ENCODE peak calls at places on chromosomes 3 and 15, in five cellular contexts. H, K, D, U and S are unnamed samples.

GRCh38 chr3:148202386-148202785 is 495.3 kb upstream of the AGTR1 start:
- DNase-seq in D (no peak), H (no peak), K (peak), U (no peak), S (no peak)

GRCh38 chr3:11306815-11307589 is 34.8 kb downstream of the ATG7 start:
- DNase-seq in D (no peak), H (no peak), U (no peak), K (no peak), S (no peak)

GRCh38 chr15:33091983-33092688 is 102.4 kb downstream of the FMN1 start:
- DNase-seq in D (no peak), H (no peak), U (no peak), K (no peak), S (no peak)

GRCh38 chr3:115860766-115861165 is 237.5 kb downstream of the GAP43 start:
- DNase-seq in D (no peak), U (no peak), H (no peak), K (no peak), S (no peak)

GRCh38 chr3:23004971-23005370 is 198.2 kb upstream of the UBE2E2 start:
- DNase-seq in U (no peak), D (no peak), K (no peak), H (no peak), S (peak)

GRCh38 chr15:67144609-67145306 is 79.4 kb downstream of the SMAD3 start:
- DNase-seq in D (no peak), K (no peak), H (no peak), U (peak), S (peak)

GRCh38 chr15:52103217-52104207 is 9.1 kb downstream of the BCL2L10 start:
- DNase-seq in H (peak), K (peak), D (no peak), U (peak), S (peak)

GRCh38 chr3:172351895-172352466 is 96.3 kb downstream of the GHSR start:
- DNase-seq in H (no peak), D (no peak), U (no peak), K (no peak), S (no peak)

GRCh38 chr15:45855210-45855906 is 220.5 kb downstream of the SQOR start:
- DNase-seq in K (no peak), U (no peak), D (peak), H (peak), S (no peak)

GRCh38 chr15:88546248-88547129 is at the start of gene DET1:
- DNase-seq in U (peak), D (peak), K (peak), H (peak), S (peak)

DNA sequence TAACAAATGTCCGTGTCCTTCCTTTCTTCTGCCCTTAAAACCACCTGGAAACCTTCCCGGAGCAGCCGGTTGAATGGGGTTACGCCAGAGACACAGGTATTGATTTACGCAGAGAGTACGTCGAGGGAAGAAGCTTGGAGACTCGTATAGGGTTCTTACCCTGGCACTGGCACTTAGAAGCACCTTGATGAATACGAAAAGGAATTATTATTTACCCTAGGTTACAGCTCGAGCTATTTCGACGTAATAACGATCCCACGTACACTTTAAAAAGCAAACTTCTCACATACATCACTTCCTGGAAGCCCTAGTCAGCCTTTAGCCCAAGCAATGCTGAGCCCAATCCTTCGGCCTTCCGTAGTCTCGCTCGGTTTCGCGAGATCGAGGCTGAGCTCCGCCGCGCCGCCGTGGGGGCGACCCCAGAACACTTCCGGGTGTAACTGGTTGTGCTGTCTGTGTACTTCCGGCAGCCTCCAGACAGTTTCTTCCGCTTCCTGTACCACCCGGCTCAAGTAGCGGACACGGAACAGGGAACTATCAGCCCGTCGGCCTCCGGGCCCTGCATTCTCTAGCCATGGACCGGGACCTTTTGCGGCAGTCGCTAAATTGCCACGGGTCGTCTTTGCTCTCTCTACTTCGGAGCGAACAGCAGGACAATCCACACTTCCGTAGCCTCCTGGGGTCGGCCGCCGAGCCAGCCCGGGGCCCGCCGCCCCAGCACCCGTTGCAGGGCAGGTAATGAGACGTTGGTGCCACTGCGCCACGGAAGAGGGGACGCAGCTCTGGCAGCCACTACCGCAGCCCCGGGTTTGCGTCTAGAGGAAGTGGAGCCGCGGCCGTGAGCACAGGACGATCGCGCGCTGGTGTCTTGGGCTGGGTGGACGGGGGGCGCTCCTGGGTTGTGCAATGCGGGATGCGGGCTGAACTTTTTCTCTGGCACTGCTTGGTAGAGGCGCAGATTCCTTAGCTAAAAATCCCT is at the start of gene TTC14:
- DNase-seq in D (peak), H (peak), K (peak), U (peak), S (peak)
- TF ChIP-seq CTCF in D (no peak), H (no peak), K (no peak), U (peak), S (no peak)

DNA sequence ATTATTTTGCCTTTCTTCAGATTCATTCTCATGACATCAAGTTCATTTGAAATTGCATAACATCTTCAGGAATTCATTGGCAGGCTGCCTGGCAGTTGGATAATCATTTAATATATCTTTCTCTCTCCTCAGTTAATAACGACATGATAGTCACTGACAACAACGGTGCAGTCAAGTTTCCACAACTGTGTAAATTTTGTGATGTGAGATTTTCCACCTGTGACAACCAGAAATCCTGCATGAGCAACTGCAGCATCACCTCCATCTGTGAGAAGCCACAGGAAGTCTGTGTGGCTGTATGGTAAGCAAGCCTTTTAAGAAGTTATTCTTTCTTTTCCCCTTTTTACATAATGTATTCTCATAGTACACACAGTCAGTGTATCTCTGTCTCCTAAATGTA is 38.2 kb downstream of the TGFBR2 start:
- DNase-seq in H (peak), D (no peak), K (no peak), U (peak), S (peak)
- H3K4me3 ChIP-seq in H (no peak), D (no peak), K (no peak), U (no peak), S (no peak)

GRCh38 chr3:123071146-123071545 is 4.3 kb downstream of the PDIA5 start:
- DNase-seq in U (no peak), H (no peak), K (peak), D (no peak), S (no peak)
- TF ChIP-seq CTCF in U (no peak), H (no peak), K (peak), D (no peak), S (peak)

GRCh38 chr15:91102546-91103330 is 2.7 kb downstream of the SV2B start:
- DNase-seq in K (no peak), D (no peak), U (no peak), H (no peak), S (no peak)

GRCh38 chr15:91101356-91101920 is 1.4 kb downstream of the SV2B start:
- DNase-seq in U (no peak), D (no peak), K (peak), H (no peak), S (no peak)

GRCh38 chr15:91098451-91098850 is 1.6 kb upstream of the SV2B start:
- DNase-seq in K (no peak), H (no peak), D (no peak), U (no peak), S (no peak)

GRCh38 chr15:91100561-91101355 is 701 bp downstream of the SV2B start:
- DNase-seq in K (peak), D (no peak), U (no peak), H (no peak), S (peak)

GRCh38 chr15:91099616-91100560 is at the start of gene SV2B:
- DNase-seq in U (no peak), D (peak), K (peak), H (no peak), S (peak)
- H3K4me3 ChIP-seq in U (peak), D (peak), K (peak), H (peak), S (peak)

GRCh38 chr3:135240426-135240825 is 445.4 kb downstream of the EPHB1 start:
- DNase-seq in D (no peak), K (peak), U (no peak), H (no peak), S (no peak)
- TF ChIP-seq CTCF in D (no peak), K (peak), U (peak), H (no peak), S (no peak)

GRCh38 chr15:100114100-100114499 is 227.7 kb downstream of the ADAMTS17 start:
- DNase-seq in U (peak), D (peak), K (no peak), H (no peak), S (peak)
- H3K4me3 ChIP-seq in U (peak), D (no peak), K (no peak), H (no peak), S (no peak)

DNA sequence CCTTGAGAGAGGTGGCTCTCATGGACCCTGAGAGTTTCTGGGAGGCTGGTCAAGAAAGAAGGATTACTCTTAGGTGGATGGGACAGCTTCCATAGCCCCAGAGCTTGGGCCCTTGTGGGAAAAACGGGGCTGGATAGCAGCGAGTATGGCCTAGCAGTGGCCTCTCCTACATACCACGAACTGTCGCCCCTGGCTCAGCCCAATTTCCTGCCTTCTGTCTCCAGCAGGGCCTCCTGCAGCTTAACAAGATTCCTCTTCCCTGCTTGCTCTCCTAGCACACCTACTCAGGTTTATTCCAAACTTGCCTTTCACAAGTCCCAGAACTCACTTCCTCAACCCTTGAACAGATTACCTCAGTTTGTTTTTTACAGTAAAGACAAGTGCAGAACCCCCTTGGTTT is 139.7 kb upstream of the TPM1 start:
- DNase-seq in D (no peak), U (no peak), H (no peak), K (peak), S (no peak)
- TF ChIP-seq CTCF in D (no peak), U (no peak), H (no peak), K (peak), S (no peak)